ENCODE peak calls at places on chromosomes 4 and X, in ten cellular contexts. One of them, this sample, is unnamed.

GRCh38 chr4:184415071-184415470 is 59.3 kb downstream of the IRF2 start:
- DNase-seq in colonic mucosa: no peak
- DNase-seq in AG10803: no peak
- DNase-seq in B cell: no peak
- DNase-seq in hypothalamus: no peak
- DNase-seq in GM04503: no peak
- DNase-seq in tibial nerve: no peak
- DNase-seq in bronchial epithelial cell: peak; percentile 92
- DNase-seq in GOT3: no peak
- DNase-seq in foreskin fibroblast: no peak
- DNase-seq in this sample: no peak

GRCh38 chr4:143399113-143399949 is 62.7 kb downstream of the GAB1 start:
- DNase-seq in foreskin fibroblast: no peak
- DNase-seq in hypothalamus: no peak
- DNase-seq in B cell: no peak
- DNase-seq in bronchial epithelial cell: peak; percentile 53
- DNase-seq in tibial nerve: no peak
- DNase-seq in GOT3: no peak
- DNase-seq in AG10803: peak; percentile 27
- DNase-seq in GM04503: no peak
- DNase-seq in colonic mucosa: no peak
- DNase-seq in this sample: peak; percentile 40

GRCh38 chr4:2516635-2517034 is 19.8 kb upstream of the FAM193A start:
- DNase-seq in hypothalamus: no peak
- DNase-seq in B cell: no peak
- DNase-seq in AG10803: no peak
- DNase-seq in tibial nerve: no peak
- DNase-seq in bronchial epithelial cell: no peak
- DNase-seq in GOT3: no peak
- DNase-seq in GM04503: no peak
- DNase-seq in foreskin fibroblast: no peak
- DNase-seq in colonic mucosa: no peak
- DNase-seq in this sample: no peak

GRCh38 chr4:57091657-57092162 is 18.5 kb downstream of the IGFBP7 start:
- DNase-seq in GM04503: no peak
- DNase-seq in B cell: no peak
- DNase-seq in AG10803: no peak
- DNase-seq in colonic mucosa: no peak
- DNase-seq in hypothalamus: no peak
- DNase-seq in foreskin fibroblast: no peak
- DNase-seq in bronchial epithelial cell: no peak
- DNase-seq in GOT3: no peak
- DNase-seq in tibial nerve: no peak
- DNase-seq in this sample: no peak

GRCh38 chrX:119755981-119756533 is 2.3 kb upstream of the SOWAHD start:
- DNase-seq in colonic mucosa: no peak
- DNase-seq in tibial nerve: no peak
- DNase-seq in GOT3: no peak
- DNase-seq in foreskin fibroblast: no peak
- DNase-seq in GM04503: no peak
- DNase-seq in hypothalamus: no peak
- DNase-seq in AG10803: no peak
- DNase-seq in bronchial epithelial cell: no peak
- DNase-seq in B cell: peak; percentile 53
- DNase-seq in this sample: no peak

GRCh38 chr4:22848332-22848731 is 155.6 kb downstream of the GBA3 start:
- DNase-seq in tibial nerve: no peak
- DNase-seq in colonic mucosa: peak; percentile 52
- DNase-seq in foreskin fibroblast: no peak
- DNase-seq in AG10803: no peak
- DNase-seq in B cell: no peak
- DNase-seq in bronchial epithelial cell: no peak
- DNase-seq in hypothalamus: no peak
- DNase-seq in GM04503: no peak
- DNase-seq in GOT3: no peak
- DNase-seq in this sample: peak; percentile 47

GRCh38 chr4:120939693-120940092 is 17.2 kb upstream of the PRDM5 start:
- DNase-seq in hypothalamus: no peak
- DNase-seq in GM04503: no peak
- DNase-seq in foreskin fibroblast: no peak
- DNase-seq in bronchial epithelial cell: no peak
- DNase-seq in B cell: no peak
- DNase-seq in AG10803: no peak
- DNase-seq in colonic mucosa: no peak
- DNase-seq in GOT3: no peak
- DNase-seq in tibial nerve: no peak
- DNase-seq in this sample: no peak

GRCh38 chrX:623599-624323 is 6.8 kb upstream of the SHOX start:
- DNase-seq in AG10803: peak; percentile 25
- DNase-seq in hypothalamus: no peak
- DNase-seq in bronchial epithelial cell: no peak
- DNase-seq in tibial nerve: no peak
- DNase-seq in GOT3: no peak
- DNase-seq in foreskin fibroblast: no peak
- DNase-seq in GM04503: no peak
- DNase-seq in colonic mucosa: no peak
- DNase-seq in B cell: no peak
- DNase-seq in this sample: no peak

GRCh38 chr4:87118421-87118820 is 102.0 kb downstream of the KLHL8 start:
- DNase-seq in B cell: no peak
- DNase-seq in tibial nerve: no peak
- DNase-seq in foreskin fibroblast: no peak
- DNase-seq in AG10803: no peak
- DNase-seq in colonic mucosa: no peak
- DNase-seq in bronchial epithelial cell: no peak
- DNase-seq in GOT3: no peak
- DNase-seq in hypothalamus: no peak
- DNase-seq in GM04503: no peak
- DNase-seq in this sample: no peak

GRCh38 chrX:44945736-44946135 is 72.7 kb downstream of the KDM6A start:
- DNase-seq in hypothalamus: no peak
- DNase-seq in GM04503: no peak
- DNase-seq in tibial nerve: no peak
- DNase-seq in foreskin fibroblast: no peak
- DNase-seq in B cell: no peak
- DNase-seq in AG10803: no peak
- DNase-seq in bronchial epithelial cell: no peak
- DNase-seq in colonic mucosa: no peak
- DNase-seq in GOT3: no peak
- DNase-seq in this sample: no peak

This sample was measured in hepatocyte.